ENCODE peak calls at places on chromosomes 12 and 14, in eight cellular contexts. Z is endodermal cell; H is mammary epithelial cell; R is brain microvascular endothelial cell; K is aorta; M is substantia nigra; V is CD8-positive, alpha-beta T cell; L is PC-3. P is an unnamed sample.

GRCh38 chr14:49940805-49941421 is 48.0 kb downstream of the ARF6 start:
- DNase-seq in R (no peak), K (no peak), L (peak; percentile 36), Z (no peak), H (no peak), M (no peak), V (no peak), P (no peak)

GRCh38 chr14:87944987-87945604 is 47.9 kb downstream of the GALC start:
- DNase-seq in L (peak; percentile 66), Z (no peak), K (no peak), V (no peak), R (no peak), M (no peak), H (peak; percentile 23), P (no peak)

GRCh38 chr12:128920468-128920867 is 67.2 kb downstream of the GLT1D1 start:
- DNase-seq in Z (no peak), M (no peak), H (peak; percentile 3), V (no peak), K (no peak), L (peak; percentile 50), R (peak; percentile 4), P (no peak)

GRCh38 chr12:31966558-31967205 is 7.5 kb downstream of the RESF1 start:
- DNase-seq in M (no peak), R (no peak), Z (peak; percentile 87), V (no peak), K (no peak), H (no peak), L (no peak), P (no peak)

GRCh38 chr14:102392506-102392905 is 29.8 kb downstream of the TECPR2 start:
- DNase-seq in H (no peak), R (no peak), M (no peak), V (no peak), K (no peak), Z (no peak), L (no peak), P (no peak)

GRCh38 chr12:109625131-109625559 is 51.6 kb downstream of the MVK start:
- DNase-seq in R (peak; percentile 42), L (peak; percentile 62), Z (peak; percentile 66), V (no peak), H (peak; percentile 11), K (no peak), M (peak; percentile 77), P (no peak)

GRCh38 chr12:113174461-113175384 is 10.6 kb downstream of the DDX54 start:
- DNase-seq in L (peak; percentile 89), K (peak; percentile 93), Z (peak; percentile 97), V (peak; percentile 64), M (peak; percentile 40), H (peak; percentile 27), R (peak; percentile 60), P (no peak)

GRCh38 chr12:93567174-93567573 is 5.3 kb upstream of the SOCS2 start:
- DNase-seq in Z (no peak), R (no peak), M (no peak), K (no peak), L (no peak), H (no peak), V (no peak), P (no peak)

GRCh38 chr12:97960741-97961608 is 498.4 kb downstream of the RMST start:
- DNase-seq in V (no peak), H (peak; percentile 30), K (no peak), M (no peak), Z (peak; percentile 89), R (no peak), L (peak; percentile 36), P (no peak)

GRCh38 chr12:50102648-50103309 is 1.0 kb upstream of the GPD1 start:
- DNase-seq in H (no peak), Z (no peak), R (no peak), K (no peak), L (no peak), M (peak; percentile 63), V (no peak), P (no peak)

GRCh38 chr12:131082795-131083194 is 129.1 kb downstream of the ADGRD1 start:
- DNase-seq in M (no peak), L (no peak), K (no peak), R (no peak), H (no peak), V (no peak), Z (peak; percentile 31), P (no peak)

GRCh38 chr12:98422359-98422758 is 93.0 kb upstream of the TMPO start:
- DNase-seq in R (no peak), M (no peak), L (no peak), K (no peak), V (no peak), H (no peak), Z (no peak), P (no peak)

GRCh38 chr12:71719647-71720370 is 33.9 kb downstream of the TMEM19 start:
- DNase-seq in Z (no peak), R (no peak), K (no peak), L (peak; percentile 63), M (no peak), H (peak; percentile 95), V (no peak), P (peak; percentile 87)

GRCh38 chr12:38886064-38886463 is 19.3 kb downstream of the CPNE8 start:
- DNase-seq in R (peak; percentile 48), V (no peak), L (peak; percentile 94), Z (no peak), K (peak; percentile 83), H (peak; percentile 83), M (no peak), P (peak; percentile 66)

GRCh38 chr14:102508774-102509743 is 517 bp downstream of the ANKRD9 start:
- DNase-seq in K (peak; percentile 92), R (no peak), H (no peak), M (no peak), V (no peak), L (peak; percentile 32), Z (peak; percentile 75), P (no peak)

GRCh38 chr12:542290-543113 is 82.8 kb downstream of the B4GALNT3 start:
- DNase-seq in M (no peak), V (no peak), K (peak; percentile 42), H (no peak), L (no peak), Z (peak; percentile 66), R (no peak), P (no peak)
- H3K27ac ChIP-seq in M (no peak overlapping the region), V (no peak overlapping the region), K (no peak overlapping the region), H (no peak overlapping the region), L (no peak overlapping the region), Z (peak overlapping the region; percentile 42), R (no peak overlapping the region), P (no peak overlapping the region)

DNA sequence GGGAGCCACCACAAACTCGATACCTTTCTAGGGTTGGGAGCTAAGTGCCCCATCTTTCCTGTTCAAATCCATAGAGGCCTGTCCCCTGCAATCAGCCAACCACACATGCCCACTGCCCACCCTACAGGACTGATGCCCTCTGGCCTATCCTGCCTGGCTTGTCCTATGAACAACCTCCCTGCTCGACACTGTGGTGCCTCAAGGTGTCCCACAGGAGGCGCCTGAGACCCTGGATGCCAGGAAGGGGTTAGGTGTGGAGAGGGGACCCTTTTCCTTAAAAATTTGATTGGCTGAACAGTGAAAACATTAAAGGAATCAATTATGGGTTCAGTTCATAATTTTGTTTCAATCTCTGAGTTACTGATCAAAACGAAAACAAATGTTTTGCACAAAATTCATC is 97.3 kb upstream of the FZD10 start:
- DNase-seq in M (no peak), Z (peak; percentile 81), R (no peak), V (no peak), H (no peak), K (no peak), L (no peak), P (no peak)
- H3K27ac ChIP-seq in M (no peak overlapping the region), Z (no peak overlapping the region), R (no peak overlapping the region), V (no peak overlapping the region), H (no peak overlapping the region), K (no peak overlapping the region), L (no peak overlapping the region), P (no peak overlapping the region)

GRCh38 chr12:79441534-79441933 is 249.2 kb downstream of the PAWR start:
- DNase-seq in R (no peak), H (no peak), M (no peak), Z (no peak), K (no peak), L (peak; percentile 45), V (no peak), P (no peak)

GRCh38 chr12:79439179-79439825 is 251.5 kb downstream of the PAWR start:
- DNase-seq in V (no peak), L (no peak), M (no peak), R (no peak), K (no peak), H (no peak), Z (no peak), P (no peak)

GRCh38 chr12:79448816-79449215 is 241.9 kb downstream of the PAWR start:
- DNase-seq in K (no peak), H (no peak), Z (no peak), M (no peak), R (no peak), L (no peak), V (no peak), P (no peak)

GRCh38 chr12:79438480-79439178 is 252.1 kb downstream of the PAWR start:
- DNase-seq in L (peak; percentile 28), R (no peak), K (no peak), V (no peak), Z (no peak), H (no peak), M (no peak), P (no peak)

DNA sequence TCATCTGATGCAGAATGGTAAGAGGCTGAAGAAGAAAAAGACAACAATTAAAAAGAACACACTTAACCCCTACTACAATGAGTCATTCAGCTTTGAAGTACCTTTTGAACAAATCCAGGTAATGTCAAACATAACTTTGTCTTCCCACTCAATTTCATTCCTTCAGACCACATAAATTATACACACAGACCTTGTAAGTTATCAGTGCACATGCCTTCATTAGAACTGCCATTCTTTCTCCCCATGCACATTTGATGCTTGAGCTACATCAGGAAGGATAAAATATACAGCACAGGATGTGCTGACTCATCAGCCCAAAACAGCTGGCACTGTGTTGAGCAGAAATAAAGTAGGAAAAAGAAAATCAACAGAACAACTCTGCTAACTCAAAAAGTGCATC is 246.7 kb downstream of the PAWR start:
- DNase-seq in H (peak; percentile 46), V (no peak), K (no peak), Z (no peak), R (peak; percentile 44), M (no peak), L (peak; percentile 48), P (no peak)
- H3K27ac ChIP-seq in H (no peak overlapping the region), V (no peak overlapping the region), K (no peak overlapping the region), Z (no peak overlapping the region), R (no peak overlapping the region), M (no peak overlapping the region), L (no peak overlapping the region), P (no peak overlapping the region)

GRCh38 chr14:77097006-77097688 is 911 bp upstream of the CIPC start:
- DNase-seq in V (no peak), H (no peak), Z (no peak), L (peak; percentile 57), R (peak; percentile 21), M (no peak), K (no peak), P (no peak)

GRCh38 chr14:77097689-77098469 is at the start of gene CIPC:
- DNase-seq in H (peak; percentile 99), M (peak; percentile 99), Z (peak; percentile 99), R (peak; percentile 98), L (peak; percentile 100), V (peak; percentile 99), K (peak; percentile 100), P (peak; percentile 92)

GRCh38 chr14:77098470-77099353 is 654 bp downstream of the CIPC start:
- DNase-seq in L (peak; percentile 46), V (no peak), K (peak; percentile 89), H (no peak), M (peak; percentile 70), Z (no peak), R (no peak), P (no peak)

GRCh38 chr14:77100961-77101360 is 2.9 kb downstream of the CIPC start:
- DNase-seq in K (no peak), V (no peak), M (no peak), R (no peak), H (no peak), Z (no peak), L (no peak), P (no peak)

GRCh38 chr14:77099425-77100167 is 1.5 kb downstream of the CIPC start:
- DNase-seq in M (no peak), Z (no peak), K (no peak), R (peak; percentile 40), V (no peak), H (peak; percentile 46), L (peak; percentile 75), P (no peak)
- H3K27ac ChIP-seq in M (peak overlapping the region; percentile 100), Z (no peak overlapping the region), K (peak overlapping the region; percentile 77), R (no peak overlapping the region), V (no peak overlapping the region), H (peak overlapping the region; percentile 89), L (no peak overlapping the region), P (no peak overlapping the region)

P was measured in epithelial cell of prostate.